ENCODE peak calls at places on chromosomes 7 and 10, in six cellular contexts. R is lower leg skin, Y is esophagus squamous epithelium, G is psoas muscle, M is A549, O is HL-60. W is an unnamed sample.

GRCh38 chr10:15341502-15342128 is 29.5 kb downstream of the FAM171A1 start:
- DNase-seq in M (no peak), R (no peak), G (no peak), O (no peak), Y (no peak), W (no peak)

GRCh38 chr10:34864156-34865075 is 49.3 kb upstream of the PARD3 start:
- DNase-seq in M (no peak), Y (no peak), G (no peak), R (no peak), O (no peak), W (no peak)

GRCh38 chr10:11560076-11560709 is 51.3 kb downstream of the USP6NL start:
- DNase-seq in R (no peak), O (no peak), Y (no peak), M (peak), G (no peak), W (no peak)

GRCh38 chr7:2542011-2542923 is 13.1 kb downstream of the BRAT1 start:
- DNase-seq in R (no peak), O (no peak), G (peak), Y (no peak), M (no peak), W (no peak)

GRCh38 chr10:125775491-125776106 is at the start of gene MMP21:
- DNase-seq in R (no peak), Y (no peak), G (no peak), O (no peak), M (no peak), W (peak)

GRCh38 chr7:37083311-37084096 is 359.2 kb upstream of the AOAH start:
- DNase-seq in G (peak), M (no peak), R (peak), Y (no peak), O (no peak), W (no peak)

GRCh38 chr7:18861514-18861913 is 255.9 kb downstream of the TWIST1 start:
- DNase-seq in O (no peak), Y (no peak), R (no peak), G (no peak), M (no peak), W (no peak)

GRCh38 chr10:29590598-29591415 is 44.0 kb downstream of the SVIL start:
- DNase-seq in R (no peak), O (peak), M (peak), Y (no peak), G (no peak), W (peak)

GRCh38 chr10:110566472-110567200 is 859 bp upstream of the SMC3 start:
- DNase-seq in R (no peak), Y (no peak), O (no peak), M (no peak), G (no peak), W (no peak)

GRCh38 chr7:8044761-8045430 is 76.3 kb downstream of the GLCCI1 start:
- DNase-seq in G (no peak), R (no peak), M (no peak), O (no peak), Y (no peak), W (no peak)

GRCh38 chr10:63415635-63416244 is 50.0 kb downstream of the JMJD1C start:
- DNase-seq in G (no peak), Y (no peak), R (no peak), O (no peak), M (no peak), W (no peak)

GRCh38 chr10:58475322-58476277 is 37.1 kb upstream of the BICC1 start:
- DNase-seq in O (no peak), M (no peak), Y (no peak), R (no peak), G (no peak), W (no peak)

GRCh38 chr10:87603769-87604168 is 55.9 kb upstream of the PAPSS2 start:
- DNase-seq in O (no peak), G (no peak), M (no peak), R (no peak), Y (no peak), W (no peak)

GRCh38 chr10:95440756-95441546 is 120.2 kb downstream of the SORBS1 start:
- DNase-seq in G (no peak), R (no peak), M (no peak), Y (no peak), O (no peak), W (no peak)

GRCh38 chr7:80243425-80243824 is 108.8 kb downstream of the GNAI1 start:
- DNase-seq in R (no peak), Y (no peak), G (no peak), O (no peak), M (no peak), W (no peak)

GRCh38 chr7:43537765-43538403 is 45.0 kb upstream of the STK17A start:
- DNase-seq in Y (no peak), M (no peak), G (no peak), O (no peak), R (no peak), W (no peak)

GRCh38 chr7:139118803-139119485 is 9.4 kb upstream of the ZC3HAV1 start:
- DNase-seq in M (no peak), G (no peak), Y (no peak), O (no peak), R (no peak), W (no peak)

GRCh38 chr10:99779335-99779734 is 3.1 kb upstream of the ABCC2 start:
- DNase-seq in Y (no peak), R (no peak), G (no peak), M (peak), O (peak), W (no peak)

GRCh38 chr10:89916481-89916880 is 215.1 kb downstream of the KIF20B start:
- DNase-seq in G (no peak), M (no peak), Y (no peak), R (no peak), O (no peak), W (no peak)

GRCh38 chr10:43961523-43962345 is 313.1 kb upstream of the ZNF32 start:
- DNase-seq in R (peak), O (no peak), M (no peak), Y (no peak), G (no peak), W (peak)

GRCh38 chr7:43621729-43622448 is 39.0 kb downstream of the STK17A start:
- DNase-seq in Y (no peak), G (no peak), R (no peak), M (no peak), O (no peak), W (no peak)

GRCh38 chr10:84415539-84416244 is 87.3 kb downstream of the CCSER2 start:
- DNase-seq in Y (no peak), R (no peak), O (no peak), M (no peak), G (no peak), W (no peak)

GRCh38 chr7:157516311-157516710 is 179.5 kb downstream of the DNAJB6 start:
- DNase-seq in G (peak), R (no peak), O (no peak), M (no peak), Y (no peak), W (peak)

GRCh38 chr10:120711857-120712256 is 139.3 kb upstream of the WDR11 start:
- DNase-seq in R (no peak), M (no peak), G (no peak), Y (no peak), O (no peak), W (no peak)

GRCh38 chr7:43700059-43700501 is 29.2 kb downstream of the COA1 start:
- DNase-seq in R (no peak), O (no peak), G (no peak), M (peak), Y (no peak), W (no peak)

GRCh38 chr10:43265799-43266721 is 805 bp downstream of the RASGEF1A start:
- DNase-seq in M (peak), R (peak), O (no peak), Y (no peak), G (no peak), W (peak)

GRCh38 chr7:96217147-96217546 is 104.8 kb downstream of the SLC25A13 start:
- DNase-seq in Y (no peak), R (no peak), O (no peak), G (no peak), M (no peak), W (no peak)

GRCh38 chr7:112744818-112745217 is 45.4 kb downstream of the TMEM168 start:
- DNase-seq in Y (no peak), M (no peak), R (no peak), G (no peak), O (no peak), W (no peak)

GRCh38 chr7:41996381-41997035 is 240.5 kb downstream of the GLI3 start:
- DNase-seq in R (no peak), G (no peak), M (no peak), O (no peak), Y (no peak), W (no peak)

GRCh38 chr7:2523941-2524807 is 4.6 kb downstream of the LFNG start:
- DNase-seq in M (peak), O (peak), R (peak), G (peak), Y (no peak), W (no peak)

GRCh38 chr10:3068201-3068967 is 1.0 kb downstream of the PFKP start:
- DNase-seq in O (no peak), R (peak), Y (no peak), M (peak), G (peak), W (no peak)

GRCh38 chr10:78745445-78745844 is 323.3 kb upstream of the ZMIZ1 start:
- DNase-seq in O (no peak), Y (no peak), G (no peak), R (no peak), M (no peak), W (no peak)

GRCh38 chr7:130363156-130363847 is 17.0 kb upstream of the CPA1 start:
- DNase-seq in R (peak), O (no peak), M (peak), Y (no peak), G (peak), W (no peak)

GRCh38 chr7:81693080-81693479 is 76.8 kb downstream of the HGF start:
- DNase-seq in G (no peak), Y (no peak), O (no peak), R (no peak), M (no peak), W (no peak)

GRCh38 chr7:73721237-73721848 is 1.9 kb upstream of the STX1A start:
- DNase-seq in G (peak), R (no peak), M (peak), O (no peak), Y (no peak), W (no peak)

GRCh38 chr7:132464740-132465139 is 111.5 kb downstream of the PLXNA4 start:
- DNase-seq in O (no peak), Y (no peak), R (no peak), M (no peak), G (no peak), W (no peak)

GRCh38 chr7:55983537-55983936 is 19.2 kb downstream of the NIPSNAP2 start:
- DNase-seq in G (no peak), Y (no peak), R (no peak), M (no peak), O (no peak), W (no peak)

GRCh38 chr10:1050555-1050954 is 1.6 kb upstream of the IDI1 start:
- DNase-seq in O (no peak), M (peak), G (no peak), R (peak), Y (no peak), W (no peak)

GRCh38 chr7:55245271-55245723 is 119.8 kb upstream of the LANCL2 start:
- DNase-seq in R (peak), Y (no peak), M (no peak), G (no peak), O (no peak), W (no peak)

GRCh38 chr7:139635521-139636240 is 112.2 kb downstream of the CLEC2L start:
- DNase-seq in R (no peak), Y (no peak), G (no peak), O (no peak), M (no peak), W (no peak)

DNA sequence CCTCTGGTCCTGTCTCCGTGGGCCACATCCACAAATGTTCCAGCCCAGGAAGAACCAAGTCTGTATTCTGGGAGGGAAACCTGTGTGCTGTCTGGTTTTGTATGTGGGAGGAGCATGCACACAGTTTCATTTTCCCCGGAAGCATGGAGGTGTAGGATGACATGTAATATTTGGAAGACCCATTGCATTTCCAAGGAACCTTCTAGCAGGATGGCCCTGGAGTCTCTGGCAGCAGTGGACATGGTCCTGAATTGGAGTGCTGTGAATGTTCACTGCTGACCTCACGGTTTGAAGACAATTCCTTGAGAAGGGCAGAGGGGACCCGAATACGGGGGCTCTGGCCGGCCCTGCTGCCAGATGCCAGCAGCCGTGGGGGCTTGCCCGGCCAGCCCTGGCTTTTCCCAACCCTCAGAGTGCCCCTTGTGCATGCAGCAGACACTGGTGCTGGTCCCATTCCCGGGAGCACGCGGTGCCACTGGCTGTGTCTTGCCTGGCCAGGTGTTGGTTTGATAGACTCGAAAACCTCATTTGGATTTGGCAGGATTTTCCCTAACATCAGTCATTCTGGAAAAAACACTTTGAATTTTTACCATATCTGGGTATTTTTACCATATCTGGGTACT is 49.0 kb downstream of the LHPP start:
- DNase-seq in Y (no peak), R (no peak), G (peak), O (no peak), M (no peak), W (no peak)
- TF ChIP-seq CTCF in Y (no peak), R (no peak), G (no peak), O (no peak), M (no peak), W (no peak)

DNA sequence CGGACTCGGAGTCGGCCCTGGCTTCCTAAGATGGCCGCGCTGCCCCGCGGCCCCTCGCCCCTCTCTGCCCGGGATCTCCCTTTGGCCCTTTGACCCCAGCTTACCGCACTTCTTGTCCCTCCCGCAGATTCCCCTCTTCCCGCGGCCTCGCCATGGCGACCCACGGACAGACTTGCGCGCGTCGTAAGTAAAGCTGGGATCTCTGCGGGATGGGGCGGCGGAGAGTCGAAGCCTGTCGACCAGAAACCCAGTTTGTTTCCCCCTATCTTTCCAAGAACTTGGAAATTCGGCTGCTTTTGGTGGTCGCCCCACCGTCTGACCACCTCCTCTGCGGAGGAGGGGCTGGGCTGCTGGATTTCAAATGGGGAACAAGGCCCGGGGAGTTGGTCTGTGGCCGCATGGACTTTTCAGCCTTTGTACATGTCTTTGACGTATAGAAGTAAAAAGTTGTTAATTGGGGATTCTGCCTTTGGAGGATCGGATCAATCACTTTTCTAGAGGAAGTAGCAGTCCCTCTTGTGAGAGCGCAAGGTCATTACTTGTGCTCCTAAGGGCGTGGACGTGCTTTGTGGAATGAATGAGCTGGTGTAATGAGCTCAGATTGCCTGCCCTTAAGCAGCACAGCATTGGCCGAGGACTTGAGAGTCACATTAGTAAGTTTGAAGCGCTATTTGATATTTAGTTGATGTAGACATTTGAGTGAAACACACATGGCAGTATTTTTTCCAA is 575 bp downstream of the VDAC2 start:
- DNase-seq in G (no peak), R (no peak), O (no peak), M (peak), Y (no peak), W (no peak)
- TF ChIP-seq CTCF in G (no peak), R (no peak), O (no peak), M (no peak), Y (no peak), W (no peak)

GRCh38 chr7:46390042-46390441 is 469.0 kb upstream of the IGFBP3 start:
- DNase-seq in Y (no peak), R (no peak), O (no peak), G (no peak), M (no peak), W (no peak)
- TF ChIP-seq CTCF in Y (no peak), R (no peak), O (no peak), G (no peak), M (no peak), W (peak)

DNA sequence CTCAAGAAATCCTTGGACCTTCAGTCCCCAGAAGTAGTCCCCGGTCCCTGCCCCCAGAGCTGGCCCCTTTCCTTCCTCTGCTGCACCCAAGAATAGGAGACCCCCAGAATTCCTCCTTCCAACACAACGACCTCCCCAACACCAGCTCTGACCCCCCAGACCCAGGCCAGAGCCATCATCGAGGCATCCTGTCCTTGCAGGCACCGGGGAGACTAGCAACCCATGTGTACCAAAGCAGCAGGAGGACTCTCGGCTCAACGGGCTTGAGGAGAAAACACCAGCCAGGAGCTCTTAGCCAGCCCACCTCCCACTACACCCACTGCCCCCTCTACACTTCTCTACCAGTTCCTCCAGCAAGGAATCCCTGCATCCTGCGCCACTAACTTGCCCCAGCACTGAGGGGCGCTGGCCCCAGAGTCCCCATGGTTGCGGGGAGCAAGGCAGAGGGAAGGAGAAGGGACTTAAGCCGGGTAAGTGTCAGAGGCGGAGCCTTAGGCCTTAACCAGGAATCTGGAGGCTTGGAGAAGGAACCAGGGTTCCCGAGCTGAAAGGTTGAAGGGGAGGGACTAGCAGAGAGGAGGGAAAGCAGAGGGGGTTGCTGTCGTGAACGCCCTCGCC is 3.9 kb downstream of the GRID1 start:
- DNase-seq in M (no peak), O (no peak), R (no peak), Y (no peak), G (peak), W (no peak)
- TF ChIP-seq CTCF in M (no peak), O (no peak), R (no peak), Y (no peak), G (no peak), W (no peak)

DNA sequence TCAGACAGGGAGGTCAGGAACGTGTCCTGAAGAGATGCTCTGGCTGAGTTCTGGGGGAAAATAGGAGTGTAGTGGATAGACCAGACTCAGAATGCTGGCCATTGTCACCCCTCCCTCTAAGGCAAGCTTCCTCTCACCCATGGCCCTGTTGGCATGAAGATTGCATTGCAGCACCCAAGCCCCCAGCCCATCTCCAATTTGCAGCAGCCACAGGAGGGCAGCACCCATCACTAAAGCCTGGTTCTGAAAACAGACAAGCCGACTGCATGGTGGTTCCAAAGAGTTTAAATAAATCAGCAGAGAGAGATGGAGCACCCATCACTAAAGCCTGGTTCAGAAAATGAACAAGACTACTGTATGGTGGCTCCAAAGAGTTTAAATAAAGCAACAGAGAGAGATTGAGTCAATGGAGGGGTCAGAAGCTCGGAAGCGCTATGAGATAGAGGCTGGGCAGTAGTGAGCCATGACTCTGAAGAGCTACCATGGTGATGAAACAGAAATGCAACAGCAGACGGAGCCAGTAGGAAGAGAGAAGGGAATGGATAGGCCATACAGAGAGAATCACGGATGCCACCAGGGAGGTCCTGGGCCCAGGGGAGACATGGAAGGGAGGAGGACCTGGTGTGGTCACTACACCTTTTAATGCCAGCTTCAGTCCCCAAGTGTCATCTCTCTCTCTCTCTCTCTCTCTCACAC is 237.9 kb upstream of the MYO3A start:
- DNase-seq in O (no peak), M (no peak), G (no peak), R (no peak), Y (no peak), W (peak)
- TF ChIP-seq CTCF in O (no peak), M (no peak), G (no peak), R (no peak), Y (no peak), W (no peak)

GRCh38 chr7:21300692-21301091 is 127.2 kb upstream of the SP4 start:
- DNase-seq in M (peak), G (no peak), Y (no peak), R (no peak), O (no peak), W (no peak)
- TF ChIP-seq CTCF in M (no peak), G (no peak), Y (no peak), R (no peak), O (peak), W (peak)

DNA sequence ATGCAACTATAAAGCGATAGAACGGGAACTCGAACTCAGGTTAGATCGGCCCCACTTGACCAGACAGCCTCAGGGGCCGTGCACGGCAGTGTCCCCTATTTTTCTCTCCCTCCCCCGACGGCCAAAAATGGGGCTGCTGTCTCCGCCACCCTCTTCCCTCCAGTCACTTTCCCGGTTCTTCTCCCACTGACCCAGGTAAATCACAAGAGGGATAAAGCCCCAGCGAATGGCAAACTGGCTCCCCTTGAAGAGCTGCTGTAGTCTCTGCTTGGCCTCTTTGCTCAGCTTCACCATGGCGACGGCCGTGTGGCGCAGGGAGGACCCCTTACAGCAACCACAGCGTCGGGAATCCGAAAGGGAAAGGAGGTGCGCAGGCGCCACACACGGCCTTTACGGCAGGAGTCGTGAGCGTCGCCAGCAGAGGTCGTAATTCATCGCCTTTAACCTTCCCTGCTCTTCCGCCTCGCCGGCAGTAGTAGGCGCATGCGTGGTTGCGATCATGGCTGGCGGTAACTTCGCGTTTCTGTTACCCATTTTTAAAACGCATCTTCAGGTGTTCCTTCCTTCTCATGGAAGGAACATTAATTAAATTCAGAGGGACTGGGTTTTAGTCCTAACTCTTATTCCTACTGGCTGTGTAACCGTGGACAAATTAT is at the start of gene TOMM7:
- DNase-seq in R (peak), O (peak), Y (peak), G (peak), M (peak), W (peak)
- TF ChIP-seq CTCF in R (no peak), O (no peak), Y (peak), G (peak), M (no peak), W (peak)